ENCODE peak calls at places on chromosomes 3 and 15, in six cellular contexts. H, D, F, M, G and K are unnamed samples.

GRCh38 chr3:127831723-127832172 is 9.4 kb upstream of the MGLL start:
- DNase-seq in H (no peak), D (no peak), F (peak), M (peak), G (no peak), K (no peak)

GRCh38 chr3:27317096-27317495 is 52.1 kb downstream of the NEK10 start:
- DNase-seq in H (no peak), D (no peak), F (no peak), M (no peak), G (no peak), K (no peak)

GRCh38 chr15:70826634-70827033 is 27.3 kb downstream of the LARP6 start:
- DNase-seq in H (peak), D (no peak), F (peak), M (no peak), G (peak), K (no peak)

GRCh38 chr3:190514163-190515153 is 573 bp downstream of the IL1RAP start:
- DNase-seq in H (peak), D (peak), F (peak), M (peak), G (no peak), K (peak)

GRCh38 chr3:133890037-133890436 is 5.6 kb downstream of the RAB6B start:
- DNase-seq in H (no peak), D (no peak), F (no peak), M (no peak), G (no peak), K (no peak)

GRCh38 chr3:58111513-58112184 is 99.1 kb downstream of the DNASE1L3 start:
- DNase-seq in H (peak), D (no peak), F (peak), M (no peak), G (no peak), K (no peak)

GRCh38 chr15:34584321-34584668 is 844 bp upstream of the GOLGA8B start:
- DNase-seq in H (peak), D (no peak), F (no peak), M (no peak), G (no peak), K (no peak)

GRCh38 chr3:134685881-134686802 is 35.3 kb upstream of the KY start:
- DNase-seq in H (no peak), D (no peak), F (no peak), M (no peak), G (no peak), K (no peak)

GRCh38 chr15:88621789-88622604 is 857 bp downstream of the AEN start:
- DNase-seq in H (peak), D (peak), F (peak), M (peak), G (no peak), K (peak)

GRCh38 chr3:94990952-94991705 is 928.3 kb downstream of the NSUN3 start:
- DNase-seq in H (no peak), D (no peak), F (no peak), M (no peak), G (no peak), K (no peak)

GRCh38 chr15:29183071-29183831 is 86.4 kb downstream of the NSMCE3 start:
- DNase-seq in H (peak), D (no peak), F (no peak), M (no peak), G (no peak), K (no peak)

GRCh38 chr3:67109651-67110204 is 111.6 kb downstream of the KBTBD8 start:
- DNase-seq in H (peak), D (peak), F (no peak), M (no peak), G (no peak), K (peak)

GRCh38 chr3:130905551-130905950 is 11.7 kb downstream of the ATP2C1 start:
- DNase-seq in H (peak), D (no peak), F (no peak), M (no peak), G (no peak), K (no peak)

DNA sequence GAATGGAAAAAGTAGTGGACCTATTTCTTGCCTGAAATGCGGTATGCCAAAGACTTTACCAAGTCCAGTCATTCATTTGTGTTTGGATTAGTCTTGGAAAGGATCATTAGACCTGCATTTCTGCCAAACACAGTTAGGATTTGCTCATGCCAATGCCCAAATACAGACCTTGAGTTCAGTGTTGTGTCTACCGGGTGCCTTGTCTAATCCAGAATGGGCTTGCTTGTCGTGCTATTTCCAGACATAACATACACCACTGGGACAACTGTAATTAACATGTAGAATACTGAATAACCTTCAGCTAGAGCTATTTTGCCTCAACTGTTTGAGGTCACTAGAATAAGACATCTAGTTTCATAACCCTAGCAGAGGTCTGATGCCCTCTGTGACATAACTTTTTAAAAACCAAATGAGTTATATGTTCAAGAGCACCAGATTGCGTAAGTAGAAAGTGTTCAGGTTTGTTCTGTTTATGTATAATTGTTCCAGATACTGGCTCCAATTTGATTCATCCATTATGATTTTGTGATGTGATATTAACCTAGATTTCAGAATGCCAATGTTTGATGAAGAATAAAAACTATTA is 145.3 kb upstream of the DPH6 start:
- DNase-seq in H (no peak), D (no peak), F (no peak), M (no peak), G (no peak), K (no peak)
- H3K27ac ChIP-seq in H (no peak), D (no peak), F (no peak), M (no peak), G (no peak), K (no peak)

GRCh38 chr15:91874992-91875651 is 21.6 kb downstream of the SLCO3A1 start:
- DNase-seq in H (no peak), D (no peak), F (no peak), M (no peak), G (no peak), K (no peak)
- H3K27ac ChIP-seq in H (no peak), D (no peak), F (no peak), M (no peak), G (no peak), K (no peak)

GRCh38 chr15:53446376-53446775 is 313.1 kb downstream of the WDR72 start:
- DNase-seq in H (no peak), D (no peak), F (peak), M (no peak), G (no peak), K (no peak)
- H3K27ac ChIP-seq in H (no peak), D (no peak), F (no peak), M (no peak), G (no peak), K (no peak)

GRCh38 chr3:183817111-183817510 is 8.3 kb downstream of the MAP6D1 start:
- DNase-seq in H (no peak), D (no peak), F (no peak), M (no peak), G (no peak), K (no peak)

GRCh38 chr3:183816681-183817080 is 8.7 kb downstream of the MAP6D1 start:
- DNase-seq in H (no peak), D (no peak), F (no peak), M (no peak), G (no peak), K (no peak)

GRCh38 chr3:183817639-183818038 is 7.7 kb downstream of the MAP6D1 start:
- DNase-seq in H (no peak), D (no peak), F (no peak), M (no peak), G (no peak), K (no peak)

GRCh38 chr3:183815565-183815943 is 9.8 kb downstream of the MAP6D1 start:
- DNase-seq in H (no peak), D (peak), F (no peak), M (no peak), G (no peak), K (no peak)

GRCh38 chr3:183815951-183816475 is 9.4 kb downstream of the MAP6D1 start:
- DNase-seq in H (no peak), D (no peak), F (no peak), M (no peak), G (no peak), K (no peak)
- H3K27ac ChIP-seq in H (no peak), D (peak), F (no peak), M (no peak), G (no peak), K (peak)

DNA sequence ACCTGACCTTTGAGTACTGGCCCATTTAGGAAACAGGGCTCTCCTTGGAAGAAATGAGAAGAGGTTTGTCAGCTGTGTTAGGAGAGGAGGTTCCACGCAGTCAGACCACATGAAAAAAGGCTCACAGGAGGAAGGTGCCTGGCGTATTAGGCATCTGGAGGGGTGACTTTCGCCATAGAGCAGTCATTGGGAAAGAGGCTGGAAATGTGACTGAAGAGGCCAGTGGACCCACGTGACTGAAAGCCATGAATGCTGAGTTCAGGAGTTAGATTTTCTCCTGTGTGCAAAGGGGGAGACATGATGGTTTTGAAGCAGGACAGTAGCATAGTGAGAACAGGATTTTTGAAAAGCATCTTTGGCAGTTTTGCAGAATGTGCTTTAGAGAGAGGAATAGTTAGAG is 29.7 kb upstream of the RNF7 start:
- DNase-seq in H (no peak), D (no peak), F (no peak), M (no peak), G (no peak), K (no peak)
- H3K27ac ChIP-seq in H (no peak), D (no peak), F (no peak), M (no peak), G (no peak), K (no peak)

DNA sequence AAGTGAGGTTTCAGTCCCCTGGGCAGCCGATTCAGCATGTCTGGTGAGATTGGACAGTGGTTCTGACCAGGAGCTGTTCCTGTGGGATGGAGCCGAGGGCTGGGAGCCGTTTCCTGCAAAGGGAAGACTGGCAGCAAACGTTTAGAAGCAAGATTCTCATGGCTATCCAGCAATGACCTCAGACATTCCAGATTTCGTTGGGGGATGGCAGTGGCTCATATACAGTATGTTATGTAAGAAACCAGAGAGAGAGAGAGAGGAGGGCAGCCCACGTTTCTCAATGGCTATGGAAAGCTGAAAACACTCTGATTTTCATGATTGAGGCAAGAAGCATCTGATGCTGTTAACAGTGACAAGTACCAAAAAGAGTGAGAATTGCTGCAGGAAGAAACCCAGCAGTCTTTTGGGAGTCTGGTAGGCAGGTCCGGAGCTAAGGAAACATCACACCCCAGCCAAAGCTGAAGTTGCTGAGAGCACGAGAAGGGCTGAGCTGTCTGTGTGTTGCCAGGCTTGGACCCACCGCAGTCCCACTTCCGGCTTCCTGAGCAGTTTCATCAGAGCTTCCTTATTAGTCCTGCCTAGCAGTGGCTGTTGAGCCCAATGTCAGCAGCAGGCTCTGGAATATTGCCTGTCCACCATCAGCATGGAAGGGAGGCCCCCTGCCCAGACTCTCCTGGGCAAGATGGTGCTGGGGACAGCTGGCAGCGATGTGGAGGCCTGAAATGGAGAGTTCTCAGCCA is 25.5 kb upstream of the VPS8 start:
- DNase-seq in H (peak), D (no peak), F (no peak), M (no peak), G (no peak), K (no peak)
- H3K27ac ChIP-seq in H (peak), D (no peak), F (peak), M (no peak), G (no peak), K (no peak)

GRCh38 chr3:198088421-198088955 is 128.5 kb downstream of the LMLN start:
- DNase-seq in H (no peak), D (no peak), F (no peak), M (no peak), G (no peak), K (no peak)
- H3K27ac ChIP-seq in H (no peak), D (no peak), F (no peak), M (no peak), G (no peak), K (no peak)

DNA sequence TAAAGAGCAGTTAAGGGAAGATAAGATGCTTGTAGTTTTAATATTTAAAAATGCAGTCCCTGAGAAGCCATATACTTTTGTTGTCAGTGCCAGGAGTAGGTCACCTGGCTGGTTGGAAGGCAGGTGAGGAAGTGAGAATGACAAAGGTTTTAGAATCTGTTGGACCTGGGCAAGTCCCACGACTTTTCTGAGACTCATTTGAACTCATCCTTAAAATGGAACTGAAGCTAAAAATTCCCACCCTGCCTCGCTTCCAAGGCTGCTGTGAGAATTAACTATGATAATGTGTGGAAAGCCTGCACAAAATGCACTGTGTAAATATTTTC is 77.1 kb downstream of the IQSEC1 start:
- DNase-seq in H (no peak), D (no peak), F (no peak), M (no peak), G (no peak), K (no peak)
- H3K27ac ChIP-seq in H (no peak), D (no peak), F (no peak), M (no peak), G (no peak), K (peak)

DNA sequence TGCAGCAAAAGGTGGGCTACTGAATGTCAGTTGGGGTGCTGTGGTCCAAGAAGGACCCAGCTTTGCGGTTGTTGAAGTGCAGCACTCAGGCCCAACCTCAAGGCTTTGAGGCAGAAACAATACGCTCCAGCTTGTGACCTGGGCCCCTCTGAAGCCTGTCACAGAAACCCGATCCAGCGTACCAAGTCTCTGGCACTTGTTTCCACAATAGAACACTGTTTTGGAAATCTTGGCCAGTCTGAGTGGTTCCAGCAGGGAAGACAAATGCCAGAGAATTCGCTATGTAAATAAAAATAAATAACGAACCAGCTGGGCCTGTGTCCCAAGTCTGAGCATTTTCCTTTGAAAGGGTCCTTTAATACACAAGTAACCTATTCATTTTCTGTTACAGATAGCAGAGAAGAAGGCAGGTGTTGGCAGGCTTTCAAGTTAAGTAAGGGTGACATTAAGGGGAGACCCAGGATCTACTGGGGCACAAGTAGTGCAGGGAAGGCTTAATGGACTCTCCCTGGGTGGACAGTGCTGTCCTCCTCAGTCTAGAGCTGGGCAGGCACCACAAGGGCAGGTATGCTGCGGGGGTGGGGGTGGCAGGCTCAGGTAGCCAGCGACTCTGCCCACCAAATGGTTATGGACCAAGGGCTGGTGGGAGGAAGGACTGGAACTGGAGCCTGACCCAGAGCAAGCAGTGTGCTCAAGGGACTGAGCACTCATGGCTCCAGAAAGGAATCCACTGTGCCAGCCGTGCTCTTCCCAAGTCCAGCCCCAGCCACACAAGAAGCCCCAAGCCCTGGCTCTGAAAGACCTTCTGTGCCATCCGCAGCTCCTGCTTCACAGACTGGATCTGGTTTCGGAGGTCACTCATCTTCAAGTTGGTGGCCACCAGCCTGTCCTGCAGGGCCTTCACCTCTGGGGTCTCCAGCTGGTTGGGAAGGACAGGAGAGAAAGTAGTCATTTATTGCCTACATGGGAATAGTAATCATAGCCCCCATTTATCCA is 26.3 kb downstream of the CCDC13 start:
- DNase-seq in H (no peak), D (no peak), F (no peak), M (no peak), G (no peak), K (no peak)
- H3K27ac ChIP-seq in H (no peak), D (no peak), F (no peak), M (no peak), G (no peak), K (peak)